ENCODE peak calls at places on chromosomes 1 and 21, in nine cellular contexts. G is pancreas, C is left ventricle myocardium inferior, Z is AG04450, Q is lower leg skin, W is Calu3, D is choroid plexus epithelial cell, N is suprapubic skin, R is neural progenitor cell. M is an unnamed sample.

GRCh38 chr1:244789731-244790130 is 45.7 kb upstream of the COX20 start:
- DNase-seq in G (no peak), D (no peak), Q (no peak), W (no peak), R (no peak), Z (no peak), C (no peak), N (no peak), M (no peak)

GRCh38 chr1:107702946-107703571 is 261.9 kb downstream of the VAV3 start:
- DNase-seq in C (no peak), N (no peak), D (peak), W (no peak), R (no peak), Q (no peak), Z (no peak), G (no peak), M (no peak)

GRCh38 chr1:151773698-151774097 is 10.4 kb upstream of the MRPL9 start:
- DNase-seq in R (no peak), C (no peak), W (no peak), Q (no peak), Z (no peak), N (no peak), D (peak), G (no peak), M (peak)

GRCh38 chr1:46466477-46467182 is 23.0 kb upstream of the DMBX1 start:
- DNase-seq in D (no peak), Q (no peak), R (peak), W (peak), C (peak), N (no peak), G (peak), Z (no peak), M (no peak)

GRCh38 chr1:24392982-24393645 is 20.5 kb downstream of the STPG1 start:
- DNase-seq in Q (no peak), G (no peak), R (no peak), C (no peak), W (no peak), D (no peak), N (no peak), Z (no peak), M (no peak)

GRCh38 chr1:63324779-63325119 is 2.4 kb downstream of the FOXD3 start:
- DNase-seq in D (no peak), R (no peak), Q (no peak), W (no peak), N (no peak), C (no peak), G (no peak), Z (no peak), M (no peak)

GRCh38 chr1:26978893-26979292 is 14.6 kb upstream of the TRNP1 start:
- DNase-seq in Z (no peak), D (no peak), G (no peak), N (no peak), R (no peak), C (no peak), W (no peak), Q (no peak), M (no peak)

GRCh38 chr1:67407498-67407897 is 22.7 kb downstream of the SERBP1 start:
- DNase-seq in Z (peak), G (no peak), C (no peak), Q (no peak), D (peak), R (no peak), N (no peak), W (no peak), M (no peak)

GRCh38 chr1:27574871-27575831 is 28.8 kb downstream of the AHDC1 start:
- DNase-seq in W (peak), R (peak), N (no peak), G (peak), Q (no peak), Z (peak), C (peak), D (peak), M (peak)

GRCh38 chr1:118223426-118223825 is 38.4 kb upstream of the SPAG17 start:
- DNase-seq in N (no peak), G (no peak), C (peak), R (peak), Z (no peak), W (peak), Q (no peak), D (peak), M (no peak)

GRCh38 chr1:198156745-198157240 is at the start of gene NEK7:
- DNase-seq in D (peak), W (peak), N (peak), C (peak), R (peak), G (peak), Z (no peak), Q (peak), M (peak)

GRCh38 chr1:7104053-7104738 is 318.9 kb downstream of the CAMTA1 start:
- DNase-seq in Z (no peak), G (no peak), Q (no peak), D (no peak), N (no peak), C (no peak), W (no peak), R (peak), M (no peak)

GRCh38 chr1:67652800-67653199 is 32.2 kb upstream of the GADD45A start:
- DNase-seq in C (no peak), D (peak), R (no peak), N (no peak), W (no peak), G (no peak), Q (peak), Z (peak), M (peak)

GRCh38 chr1:246108278-246108925 is 398.7 kb downstream of the SMYD3 start:
- DNase-seq in Q (no peak), G (no peak), R (peak), D (peak), Z (no peak), W (no peak), C (no peak), N (no peak), M (no peak)

GRCh38 chr1:180527270-180527669 is 24.9 kb upstream of the ACBD6 start:
- DNase-seq in Z (no peak), N (no peak), D (peak), W (peak), C (no peak), G (no peak), R (no peak), Q (no peak), M (peak)

GRCh38 chr21:41640756-41641509 is 125.9 kb downstream of the RIPK4 start:
- DNase-seq in R (no peak), Q (no peak), W (no peak), D (no peak), C (no peak), Z (no peak), N (peak), G (no peak), M (peak)

GRCh38 chr21:23401278-23401677 is 2206.0 kb downstream of the MRPL39 start:
- DNase-seq in C (no peak), R (peak), Z (no peak), G (no peak), N (no peak), D (peak), Q (no peak), W (no peak), M (no peak)
- TF ChIP-seq CTCF in C (peak), R (peak), Z (no peak), G (no peak), N (no peak), D (peak), Q (no peak), W (no peak), M (no peak)

DNA sequence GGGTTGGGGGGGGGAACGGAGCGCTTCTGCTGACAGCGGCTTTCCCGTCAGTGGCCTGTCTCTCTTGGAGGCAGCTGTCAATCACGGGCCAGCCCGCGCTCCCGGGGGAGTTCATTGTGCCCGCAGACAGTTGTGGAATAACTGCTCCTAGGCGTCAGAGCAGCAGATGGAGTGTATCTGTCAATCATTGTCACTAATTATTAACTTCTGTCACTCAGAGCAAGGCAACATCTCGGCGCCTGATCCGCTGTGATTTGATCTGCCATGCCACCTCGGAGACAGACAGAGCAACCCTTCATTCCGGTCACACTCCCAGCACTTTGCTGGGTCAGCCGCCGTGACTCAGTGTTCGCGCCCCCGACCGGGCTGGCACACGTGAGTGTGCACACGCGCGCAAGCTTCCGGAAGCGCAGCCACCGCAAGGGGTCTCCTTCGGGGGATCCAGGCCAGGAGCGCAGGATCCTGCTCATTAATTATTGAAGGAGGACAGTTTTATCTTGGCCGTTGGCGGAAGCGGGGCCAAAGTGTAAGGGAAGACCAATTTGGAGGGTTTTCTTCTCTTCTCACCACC is 75.8 kb downstream of the RRAGC start:
- DNase-seq in W (no peak), Q (no peak), C (no peak), R (peak), N (no peak), D (no peak), Z (no peak), G (no peak), M (no peak)
- TF ChIP-seq CTCF in W (peak), Q (no peak), C (no peak), R (no peak), N (no peak), D (no peak), Z (no peak), G (no peak), M (no peak)

GRCh38 chr1:8137406-8138244 is 111.5 kb upstream of the ERRFI1 start:
- DNase-seq in N (no peak), D (peak), Q (peak), G (no peak), Z (peak), R (peak), C (no peak), W (peak), M (peak)

GRCh38 chr1:8138673-8139072 is 112.6 kb upstream of the ERRFI1 start:
- DNase-seq in C (no peak), N (no peak), R (no peak), Z (no peak), D (no peak), W (no peak), G (no peak), Q (no peak), M (no peak)

GRCh38 chr1:8139941-8140340 is 113.8 kb upstream of the ERRFI1 start:
- DNase-seq in C (no peak), G (no peak), Q (no peak), W (no peak), Z (no peak), N (no peak), R (no peak), D (no peak), M (no peak)

GRCh38 chr1:8136766-8137165 is 110.7 kb upstream of the ERRFI1 start:
- DNase-seq in Z (no peak), Q (no peak), W (no peak), G (no peak), R (no peak), C (no peak), N (no peak), D (peak), M (no peak)

GRCh38 chr1:8139383-8139782 is 113.3 kb upstream of the ERRFI1 start:
- DNase-seq in W (no peak), D (no peak), R (no peak), N (no peak), C (no peak), Z (no peak), G (no peak), Q (no peak), M (no peak)
- TF ChIP-seq CTCF in W (no peak), D (no peak), R (no peak), N (no peak), C (no peak), Z (no peak), G (no peak), Q (no peak), M (no peak)

GRCh38 chr1:169586395-169587255 is at the start of gene F5:
- DNase-seq in G (peak), D (peak), N (peak), W (peak), Z (peak), Q (peak), R (peak), C (peak), M (peak)
- TF ChIP-seq CTCF in G (peak), D (peak), N (peak), W (peak), Z (peak), Q (no peak), R (peak), C (peak), M (peak)

DNA sequence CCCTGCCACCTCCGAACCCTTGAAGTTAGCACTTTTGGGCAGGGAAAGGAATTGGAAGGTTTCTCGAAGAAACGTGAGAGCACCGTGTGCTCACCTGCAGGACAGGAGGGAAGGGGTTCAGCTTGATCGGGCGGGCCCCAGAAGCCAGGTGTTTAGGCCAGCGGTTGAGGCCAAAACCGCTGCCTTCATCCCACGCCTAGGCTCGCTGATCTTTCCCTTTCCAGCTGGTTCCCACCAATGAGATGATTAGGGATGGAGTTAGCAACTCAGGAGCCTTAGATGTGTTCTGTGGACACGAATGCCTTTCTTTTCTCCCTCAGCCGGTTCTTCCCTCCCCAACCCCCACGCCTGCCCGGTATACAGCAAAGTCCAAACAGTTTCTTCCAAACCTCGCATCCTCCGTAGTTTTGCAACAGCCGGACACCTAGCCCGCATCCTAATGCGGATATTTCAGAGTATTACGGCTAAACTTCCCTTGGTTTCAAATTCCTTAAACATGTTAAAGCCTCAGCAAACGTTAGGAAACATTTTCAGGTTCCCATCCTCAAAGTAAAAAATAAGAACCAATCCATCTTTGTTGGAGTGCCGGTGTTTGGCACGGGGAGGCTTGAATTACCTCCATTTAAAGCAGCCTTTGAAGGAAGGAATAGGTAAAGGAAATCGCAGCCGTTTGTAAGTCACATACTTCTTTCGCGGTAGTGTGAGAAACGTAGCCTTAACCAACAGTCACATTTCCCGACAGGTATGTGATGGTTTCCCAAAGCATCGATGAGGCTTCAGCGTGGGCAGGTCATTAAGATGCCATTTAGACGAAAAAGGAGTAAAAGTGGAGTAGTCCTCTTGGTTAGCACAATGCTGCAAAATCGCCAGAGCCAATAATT is 1.1 kb downstream of the LRRC8C start:
- DNase-seq in N (no peak), Z (no peak), G (no peak), Q (no peak), R (peak), W (peak), D (peak), C (no peak), M (peak)
- TF ChIP-seq CTCF in N (no peak), Z (no peak), G (no peak), Q (no peak), R (no peak), W (no peak), D (no peak), C (no peak), M (no peak)

GRCh38 chr21:34891610-34891943 is 157.5 kb downstream of the RUNX1 start:
- DNase-seq in G (no peak), N (no peak), D (no peak), W (no peak), Z (no peak), R (no peak), Q (no peak), C (no peak), M (no peak)
- TF ChIP-seq CTCF in G (no peak), N (no peak), D (no peak), W (no peak), Z (no peak), R (no peak), Q (no peak), C (no peak), M (no peak)